ENCODE peak calls at places on chromosomes 12 and 14, in six cellular contexts. O is activated gamma-delta T cell treated with Interleukin-2 at 50 U/mL for 16 hours, I is HS-5, B is fibroblast of gingiva, A is cerebellar cortex, R is SW 1271. U is an unnamed sample.

GRCh38 chr14:64496764-64497163 is 6.9 kb downstream of the ZBTB25 start:
- DNase-seq in O (no peak), I (no peak), B (no peak), A (no peak), R (no peak), U (no peak)

GRCh38 chr14:25400607-25401206 is 350.8 kb upstream of the STXBP6 start:
- DNase-seq in O (no peak), I (peak; percentile 8), B (no peak), A (peak; percentile 19), R (peak; percentile 59), U (no peak)

GRCh38 chr12:94973202-94973601 is 30.3 kb downstream of the NDUFA12 start:
- DNase-seq in O (no peak), I (no peak), B (no peak), A (no peak), R (no peak), U (no peak)

GRCh38 chr14:88551936-88552565 is 2.8 kb downstream of the PTPN21 start:
- DNase-seq in O (no peak), I (no peak), B (peak; percentile 19), A (peak; percentile 47), R (no peak), U (no peak)

GRCh38 chr14:70919774-70920173 is 12.5 kb downstream of the PCNX1 start:
- DNase-seq in O (no peak), I (no peak), B (no peak), A (no peak), R (no peak), U (no peak)

GRCh38 chr14:103905861-103906456 is 22.3 kb upstream of the TDRD9 start:
- DNase-seq in O (peak; percentile 15), I (no peak), B (no peak), A (no peak), R (no peak), U (no peak)

GRCh38 chr12:123712780-123713319 is 697 bp downstream of the ATP6V0A2 start:
- DNase-seq in O (no peak), I (no peak), B (no peak), A (no peak), R (no peak), U (no peak)

GRCh38 chr14:39488600-39488999 is 56.4 kb upstream of the FBXO33 start:
- DNase-seq in O (no peak), I (no peak), B (no peak), A (peak; percentile 10), R (no peak), U (no peak)

GRCh38 chr12:130385193-130385592 is 47.5 kb downstream of the PIWIL1 start:
- DNase-seq in O (no peak), I (no peak), B (no peak), A (no peak), R (no peak), U (no peak)

GRCh38 chr12:6450091-6450868 is 1.6 kb upstream of the TAPBPL start:
- DNase-seq in O (no peak), I (no peak), B (no peak), A (no peak), R (no peak), U (no peak)

GRCh38 chr12:51620448-51620847 is 29.4 kb downstream of the SCN8A start:
- DNase-seq in O (no peak), I (no peak), B (peak; percentile 29), A (no peak), R (no peak), U (no peak)

GRCh38 chr12:12561305-12562015 is 1.2 kb downstream of the DUSP16 start:
- DNase-seq in O (peak; percentile 31), I (no peak), B (peak; percentile 44), A (peak; percentile 74), R (peak; percentile 55), U (peak; percentile 34)